ENCODE peak calls at places on chromosomes 13 and 19, in nine cellular contexts. Q is nephron progenitor cell; U is nucleus accumbens; V is iris pigment epithelial cell; W is HEK293T; C is fibroblast of pulmonary artery; B is activated CD8-positive, alpha-beta T cell treated with anti-CD3 and anti-CD28 coated beads for 36 hours; T is LHCN-M2; G is effector memory CD4-positive, alpha-beta T cell. E is an unnamed sample.

GRCh38 chr19:14048439-14049153 is 13.3 kb downstream of the PALM3 start:
- DNase-seq in U (no peak), T (no peak), V (peak; percentile 21), C (peak; percentile 27), Q (peak; percentile 66), G (peak; percentile 49), B (peak; percentile 85), W (peak; percentile 80), E (peak; percentile 45)

GRCh38 chr13:53159439-53159838 is 130.8 kb downstream of the OLFM4 start:
- DNase-seq in U (no peak), G (no peak), Q (no peak), V (no peak), B (no peak), T (no peak), W (no peak), C (no peak), E (no peak)

GRCh38 chr19:4456566-4456842 is 1.1 kb downstream of the UBXN6 start:
- DNase-seq in V (peak; percentile 79), B (no peak), Q (peak; percentile 41), U (no peak), W (no peak), C (peak; percentile 71), T (peak; percentile 68), G (no peak), E (peak; percentile 81)

GRCh38 chr13:46160474-46161066 is 21.4 kb downstream of the LCP1 start:
- DNase-seq in V (peak; percentile 60), W (peak; percentile 68), T (peak; percentile 43), G (no peak), Q (peak; percentile 22), U (no peak), C (peak; percentile 80), B (no peak), E (peak; percentile 75)

GRCh38 chr13:32302461-32302860 is 12.7 kb downstream of the ZAR1L start:
- DNase-seq in G (no peak), Q (no peak), T (no peak), U (no peak), C (no peak), V (no peak), W (no peak), B (no peak), E (no peak)

GRCh38 chr13:37168151-37168550 is 62.7 kb upstream of the CSNK1A1L start:
- DNase-seq in T (no peak), B (no peak), U (no peak), G (no peak), W (no peak), Q (no peak), C (no peak), V (no peak), E (no peak)

GRCh38 chr19:19493841-19494546 is 21.4 kb downstream of the TSSK6 start:
- DNase-seq in V (no peak), U (no peak), Q (no peak), W (no peak), B (no peak), G (no peak), C (no peak), T (no peak), E (no peak)

GRCh38 chr19:53881482-53882390 is at the start of gene PRKCG:
- DNase-seq in C (no peak), V (no peak), T (peak; percentile 9), U (peak; percentile 49), Q (peak; percentile 83), W (no peak), G (peak; percentile 58), B (peak; percentile 70), E (no peak)

GRCh38 chr13:81304121-81304659 is 963.3 kb upstream of the SPRY2 start:
- DNase-seq in B (no peak), U (no peak), C (no peak), G (no peak), W (no peak), T (no peak), V (no peak), Q (no peak), E (no peak)

GRCh38 chr19:14519245-14519859 is 1.2 kb upstream of the DNAJB1 start:
- DNase-seq in T (no peak), W (no peak), Q (no peak), G (no peak), U (no peak), B (no peak), C (no peak), V (no peak), E (no peak)

GRCh38 chr13:37755349-37755748 is 114.2 kb downstream of the TRPC4 start:
- DNase-seq in C (no peak), U (no peak), G (no peak), V (no peak), T (no peak), Q (no peak), B (no peak), W (no peak), E (no peak)

GRCh38 chr13:111298214-111298975 is 22.0 kb upstream of the TEX29 start:
- DNase-seq in B (no peak), Q (no peak), T (no peak), W (no peak), V (no peak), C (no peak), G (no peak), U (no peak), E (no peak)